ENCODE peak calls at places on chromosomes 16 and 17, in ten cellular contexts. I is heart right ventricle, R is spleen, Z is LNCaP clone FGC, J is cardiac fibroblast, S is A549, G is heart left ventricle, P is upper lobe of right lung, V is cardiac muscle cell, E is tibial artery. U is an unnamed sample.

GRCh38 chr16:85615014-85615851 is 2.1 kb downstream of the GSE1 start:
- DNase-seq in I (peak), G (peak), S (peak), P (peak), R (peak), V (peak), J (no peak), E (peak), Z (no peak), U (no peak)

GRCh38 chr16:72967941-72968340 is 80.0 kb downstream of the ZFHX3 start:
- DNase-seq in J (no peak), I (no peak), E (no peak), P (no peak), V (no peak), R (no peak), G (no peak), S (no peak), Z (no peak), U (no peak)

GRCh38 chr16:82735696-82736095 is 108.9 kb downstream of the CDH13 start:
- DNase-seq in S (no peak), G (no peak), J (no peak), R (no peak), V (peak), Z (no peak), P (no peak), I (peak), E (no peak), U (peak)

GRCh38 chr17:16199093-16199492 is 16.2 kb downstream of the NCOR1 start:
- DNase-seq in Z (no peak), P (no peak), I (peak), V (no peak), E (no peak), G (no peak), R (no peak), J (peak), S (no peak), U (no peak)

GRCh38 chr16:59296002-59296401 is 561.9 kb upstream of the GOT2 start:
- DNase-seq in S (no peak), Z (no peak), P (no peak), R (no peak), E (no peak), G (no peak), J (no peak), I (no peak), V (no peak), U (peak)

GRCh38 chr17:40121191-40121885 is 433 bp upstream of the MSL1 start:
- DNase-seq in J (peak), S (peak), E (no peak), V (peak), G (peak), I (peak), Z (no peak), P (peak), R (peak), U (no peak)

GRCh38 chr17:6574689-6575595 is 18.6 kb upstream of the PITPNM3 start:
- DNase-seq in E (no peak), Z (no peak), P (peak), S (no peak), R (peak), V (peak), I (peak), G (peak), J (peak), U (peak)

GRCh38 chr17:55284001-55284884 is 19.5 kb downstream of the HLF start:
- DNase-seq in Z (no peak), V (no peak), R (no peak), I (no peak), E (no peak), S (no peak), G (no peak), J (no peak), P (no peak), U (no peak)

GRCh38 chr17:78812849-78813248 is 27.8 kb downstream of the USP36 start:
- DNase-seq in V (no peak), Z (no peak), G (no peak), I (peak), J (no peak), E (no peak), S (no peak), R (peak), P (no peak), U (no peak)

GRCh38 chr16:8622315-8622656 is 788 bp downstream of the METTL22 start:
- DNase-seq in R (no peak), I (no peak), P (no peak), G (no peak), J (no peak), Z (no peak), S (no peak), E (no peak), V (no peak), U (no peak)

GRCh38 chr17:60269417-60269816 is 119.6 kb downstream of the CA4 start:
- DNase-seq in V (no peak), P (no peak), R (no peak), J (no peak), E (no peak), G (no peak), Z (no peak), S (no peak), I (no peak), U (no peak)

GRCh38 chr16:5500526-5500925 is 402.9 kb upstream of the EEF2KMT start:
- DNase-seq in S (no peak), Z (no peak), V (no peak), R (no peak), P (no peak), J (no peak), E (no peak), G (no peak), I (no peak), U (no peak)

GRCh38 chr16:27449434-27450188 is 47.6 kb downstream of the IL21R start:
- DNase-seq in J (no peak), E (no peak), S (no peak), V (no peak), I (no peak), Z (no peak), R (peak), P (no peak), G (no peak), U (no peak)

GRCh38 chr17:60359415-60359814 is 32.5 kb downstream of the USP32 start:
- DNase-seq in J (no peak), V (no peak), P (no peak), E (no peak), S (no peak), Z (no peak), I (no peak), R (no peak), G (no peak), U (no peak)

GRCh38 chr17:37170881-37171460 is 204.8 kb upstream of the C17orf78 start:
- DNase-seq in G (no peak), S (no peak), P (no peak), R (no peak), V (no peak), I (no peak), E (no peak), J (peak), Z (no peak), U (no peak)

DNA sequence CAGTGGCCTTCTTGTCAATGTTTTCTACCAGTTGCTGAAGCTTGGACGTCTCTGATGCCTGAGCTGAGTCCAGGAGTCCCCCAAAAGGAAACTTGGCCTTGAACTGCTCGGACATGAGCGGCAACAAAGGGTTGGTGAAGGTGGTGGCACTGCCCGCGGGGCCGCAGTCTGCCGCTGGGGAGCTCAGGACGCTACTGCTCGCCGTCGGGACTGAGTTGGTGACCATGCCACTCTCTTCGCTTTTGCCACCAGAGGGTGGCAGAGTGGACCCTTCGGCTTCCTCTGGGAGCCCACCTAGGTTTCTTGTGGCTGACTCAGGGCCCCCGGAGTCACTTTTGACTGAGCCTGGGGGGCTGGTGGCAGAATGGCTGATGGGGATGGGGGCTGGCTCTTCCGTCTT is 11.0 kb downstream of the SALL1 start:
- DNase-seq in E (no peak), Z (no peak), R (no peak), G (no peak), J (no peak), S (no peak), V (no peak), P (no peak), I (no peak), U (no peak)
- TF ChIP-seq CTCF in E (no peak), Z (no peak), R (no peak), G (no peak), J (no peak), S (no peak), V (no peak), P (no peak), I (no peak), U (no peak)

GRCh38 chr17:50370052-50370451 is 2.9 kb downstream of the MRPL27 start:
- DNase-seq in P (no peak), S (no peak), E (no peak), J (no peak), Z (no peak), V (no peak), R (peak), G (no peak), I (no peak), U (no peak)

GRCh38 chr17:50373705-50374104 is 676 bp downstream of the EME1 start:
- DNase-seq in E (no peak), S (no peak), P (no peak), G (no peak), I (no peak), V (no peak), R (no peak), J (no peak), Z (no peak), U (no peak)

GRCh38 chr17:50372708-50373556 is at the start of the genes EME1 and MRPL27:
- DNase-seq in G (peak), Z (peak), J (peak), E (peak), R (peak), V (peak), P (peak), S (peak), I (peak), U (peak)

GRCh38 chr17:50372222-50372621 is 762 bp downstream of the MRPL27 start:
- DNase-seq in R (peak), V (no peak), I (no peak), G (no peak), P (no peak), S (no peak), Z (no peak), J (no peak), E (no peak), U (no peak)

GRCh38 chr17:50371526-50371925 is 1.5 kb downstream of the MRPL27 start:
- DNase-seq in J (no peak), V (no peak), I (no peak), G (no peak), Z (no peak), P (no peak), R (no peak), E (no peak), S (no peak), U (no peak)
- H3K4me3 ChIP-seq in J (no peak), V (no peak), I (peak), G (no peak), Z (peak), P (no peak), R (no peak), E (no peak), S (no peak), U (peak)

DNA sequence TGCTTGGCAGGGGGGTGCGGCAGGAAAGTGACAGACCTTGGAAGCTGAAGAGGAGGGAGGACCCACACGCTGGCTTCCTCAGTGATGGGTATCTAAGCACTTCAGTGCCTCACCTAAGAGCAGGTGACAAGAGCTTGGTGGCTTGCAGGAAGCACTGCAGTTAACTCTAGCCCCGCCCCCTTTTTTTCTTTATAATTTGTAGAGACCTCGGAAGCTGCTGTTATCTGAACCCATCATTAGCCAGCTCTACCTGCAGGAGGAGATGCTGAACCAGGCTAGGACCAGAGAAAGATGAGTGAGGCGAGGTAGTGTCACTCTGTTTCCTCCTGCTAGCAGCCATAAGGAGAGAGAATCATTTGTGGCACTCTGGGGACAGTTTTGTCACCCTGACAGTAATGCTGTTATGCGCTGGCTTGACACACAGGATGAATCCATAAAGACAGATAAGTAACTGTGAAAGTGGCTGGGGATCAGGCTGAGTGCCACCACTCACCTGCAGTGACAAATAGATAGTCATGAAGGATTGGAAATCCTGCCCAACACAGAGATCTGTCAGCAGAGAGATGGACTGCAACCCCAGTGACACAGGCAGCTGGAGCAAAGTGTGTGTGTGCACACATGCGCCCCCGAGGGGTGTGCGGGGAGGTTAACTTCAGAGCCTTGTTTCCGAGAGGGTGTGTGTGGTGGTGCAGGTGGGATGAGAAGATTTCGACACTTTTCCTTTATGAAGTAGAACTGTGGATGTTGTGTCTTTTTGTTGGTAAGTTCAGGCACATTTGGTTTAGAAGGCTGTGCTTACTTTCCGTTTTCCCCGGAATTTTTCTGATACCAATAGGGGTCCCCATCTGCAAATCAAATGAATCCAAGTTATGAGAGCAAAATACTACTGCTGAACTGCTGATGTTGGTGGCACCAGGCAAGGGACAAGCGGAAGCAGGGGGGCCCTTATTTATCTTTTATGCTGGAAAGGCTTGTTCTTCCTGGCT is 223.9 kb downstream of the IRX3 start:
- DNase-seq in J (peak), R (no peak), V (no peak), S (no peak), G (no peak), E (no peak), P (no peak), Z (no peak), I (peak), U (no peak)
- TF ChIP-seq CTCF in J (peak), R (no peak), V (peak), S (no peak), G (no peak), E (no peak), P (no peak), Z (no peak), I (no peak), U (no peak)

GRCh38 chr16:22668318-22668717 is 145.6 kb upstream of the HS3ST2 start:
- DNase-seq in G (no peak), P (no peak), R (no peak), I (no peak), S (no peak), J (no peak), Z (no peak), V (no peak), E (no peak), U (no peak)

GRCh38 chr16:22670044-22670536 is 143.9 kb upstream of the HS3ST2 start:
- DNase-seq in E (peak), P (no peak), G (no peak), J (peak), R (no peak), S (no peak), I (no peak), Z (no peak), V (no peak), U (no peak)

GRCh38 chr16:22672830-22673210 is 141.1 kb upstream of the HS3ST2 start:
- DNase-seq in Z (no peak), R (no peak), P (no peak), E (peak), I (no peak), J (no peak), S (no peak), V (no peak), G (no peak), U (no peak)

GRCh38 chr16:22671301-22672076 is 142.5 kb upstream of the HS3ST2 start:
- DNase-seq in E (peak), J (peak), P (no peak), G (no peak), V (no peak), Z (no peak), R (no peak), S (no peak), I (no peak), U (no peak)

GRCh38 chr16:22670551-22670970 is 143.4 kb upstream of the HS3ST2 start:
- DNase-seq in G (no peak), I (no peak), R (no peak), P (no peak), V (peak), Z (no peak), E (peak), S (peak), J (peak), U (no peak)
- H3K4me3 ChIP-seq in G (no peak), I (no peak), R (no peak), P (no peak), V (no peak), Z (no peak), E (no peak), S (no peak), J (no peak), U (no peak)

DNA sequence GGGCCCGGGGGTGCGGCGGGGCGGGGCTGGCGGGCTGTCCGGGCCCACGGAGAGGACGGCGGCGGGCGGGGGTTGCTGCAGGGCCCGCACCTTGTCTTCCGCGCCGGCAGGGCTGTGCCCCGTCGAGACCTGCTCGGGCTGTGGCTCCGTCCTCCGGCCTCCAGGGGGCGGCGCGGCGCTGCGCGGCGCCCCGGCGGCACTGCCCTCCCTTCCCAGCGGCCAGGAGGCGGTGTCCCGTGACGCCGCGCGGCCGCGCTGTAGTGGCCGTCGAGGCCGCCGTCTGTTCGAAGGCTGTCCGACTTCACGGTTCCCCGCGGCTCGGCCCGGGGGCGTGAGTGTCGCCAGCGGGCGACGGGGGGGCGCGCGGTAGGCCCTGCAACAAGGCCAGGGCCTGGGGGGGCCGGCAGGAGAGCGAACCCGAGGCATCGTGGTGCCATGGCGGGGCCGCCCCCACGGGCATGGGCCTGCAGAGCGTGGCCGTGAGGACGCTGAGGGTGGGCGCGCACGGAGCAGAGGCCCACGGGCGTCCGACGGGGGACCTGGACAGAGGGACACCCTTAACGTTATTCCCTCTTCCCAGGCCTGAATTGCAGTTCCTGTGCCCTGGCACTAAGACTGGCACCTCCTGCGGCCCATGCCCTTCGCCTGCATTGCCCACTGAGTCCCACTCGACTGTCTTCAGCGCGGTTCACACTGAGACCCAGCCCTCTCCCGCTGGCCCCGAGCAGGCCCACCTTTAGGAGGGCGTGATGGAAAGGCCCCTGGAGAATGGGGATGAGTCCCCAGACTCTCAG is at the start of gene PLEKHG4:
- DNase-seq in G (peak), V (peak), P (peak), I (peak), Z (peak), J (peak), S (peak), R (peak), E (peak), U (no peak)
- TF ChIP-seq CTCF in G (peak), V (peak), P (peak), I (peak), Z (peak), J (peak), S (peak), R (peak), E (peak), U (peak)

GRCh38 chr17:17447264-17447663 is 29.5 kb upstream of the MED9 start:
- DNase-seq in S (peak), P (no peak), Z (no peak), G (no peak), R (no peak), E (no peak), V (no peak), J (no peak), I (no peak), U (no peak)

GRCh38 chr17:17443173-17443572 is 33.6 kb upstream of the MED9 start:
- DNase-seq in I (no peak), S (no peak), R (no peak), Z (no peak), G (no peak), J (peak), V (no peak), E (no peak), P (no peak), U (no peak)

GRCh38 chr17:17445925-17446665 is 30.7 kb upstream of the MED9 start:
- DNase-seq in P (no peak), R (no peak), J (peak), S (peak), Z (peak), E (no peak), V (no peak), G (no peak), I (peak), U (no peak)

GRCh38 chr17:17446666-17447155 is 30.1 kb upstream of the MED9 start:
- DNase-seq in Z (no peak), J (no peak), I (no peak), R (no peak), S (no peak), G (no peak), E (no peak), P (no peak), V (no peak), U (no peak)

DNA sequence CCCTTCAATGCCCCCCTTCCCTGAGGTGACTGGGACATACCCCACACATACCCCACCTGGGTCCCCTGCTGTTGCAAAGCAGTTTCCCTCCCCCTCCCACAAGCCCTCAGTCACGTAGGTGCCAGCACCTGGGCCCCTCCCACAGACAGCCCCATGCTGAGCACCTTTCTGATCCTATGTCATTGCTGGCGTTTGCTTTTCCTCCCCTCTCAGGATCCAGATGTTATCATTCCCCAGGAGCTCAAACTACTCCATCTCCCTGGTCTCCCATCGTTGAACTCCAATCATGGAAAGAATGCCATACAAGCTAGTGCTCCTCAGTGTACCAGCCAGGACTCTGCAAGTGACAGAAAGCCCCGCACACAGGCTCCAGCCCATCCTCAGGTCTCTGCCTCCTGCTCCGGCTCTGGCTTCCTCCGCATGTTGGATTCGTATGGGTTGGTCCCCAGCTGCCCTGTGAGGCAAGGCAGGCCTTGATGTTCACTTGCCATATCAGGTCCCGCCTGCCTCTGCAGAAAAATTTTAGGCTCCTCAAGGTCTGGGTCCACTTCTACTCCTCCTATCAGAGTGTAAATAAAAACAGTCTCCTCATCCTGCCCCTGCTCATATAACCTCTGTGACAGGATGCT is 31.4 kb upstream of the MED9 start:
- DNase-seq in Z (no peak), I (no peak), G (no peak), E (no peak), J (no peak), V (no peak), R (no peak), P (no peak), S (peak), U (no peak)
- H3K4me3 ChIP-seq in Z (no peak), I (no peak), G (no peak), E (no peak), J (no peak), V (no peak), R (no peak), P (no peak), S (peak), U (no peak)

GRCh38 chr16:11020792-11021440 is 76.6 kb downstream of the CLEC16A start:
- DNase-seq in S (no peak), P (no peak), Z (no peak), I (no peak), R (no peak), E (no peak), J (no peak), V (no peak), G (no peak), U (no peak)
- TF ChIP-seq CTCF in S (no peak), P (no peak), Z (no peak), I (no peak), R (no peak), E (no peak), J (no peak), V (no peak), G (no peak), U (no peak)

GRCh38 chr17:57089391-57089790 is 4.3 kb downstream of the AKAP1 start:
- DNase-seq in P (no peak), R (no peak), S (no peak), V (no peak), E (no peak), I (no peak), Z (no peak), J (no peak), G (no peak), U (no peak)
- H3K4me3 ChIP-seq in P (no peak), R (no peak), S (no peak), V (no peak), E (no peak), I (no peak), Z (no peak), J (no peak), G (no peak), U (no peak)

U was measured in retinal pigment epithelial cell.